ENCODE peak calls at places on chromosomes 6 and 20, in eight cellular contexts. C is MM.1S, W is uterus, B is A673, L is sigmoid colon, J is psoas muscle, O is lower leg skin, I is endothelial cell. G is an unnamed sample.

GRCh38 chr6:31114540-31114876 is at the start of gene PSORS1C1:
- DNase-seq in C (no peak), W (peak), B (no peak), L (peak), J (peak), O (peak), I (no peak), G (peak)

GRCh38 chr20:39049684-39050554 is 87.8 kb downstream of the DHX35 start:
- DNase-seq in C (peak), W (peak), B (peak), L (peak), J (peak), O (peak), I (peak), G (peak)

GRCh38 chr20:13884803-13885202 is 100.0 kb downstream of the NDUFAF5 start:
- DNase-seq in C (no peak), W (no peak), B (no peak), L (no peak), J (no peak), O (no peak), I (no peak), G (no peak)

GRCh38 chr6:72374864-72375263 is 247.0 kb upstream of the KCNQ5 start:
- DNase-seq in C (no peak), W (no peak), B (no peak), L (no peak), J (no peak), O (no peak), I (no peak), G (no peak)

GRCh38 chr6:150894935-150895686 is 29.6 kb downstream of the MTHFD1L start:
- DNase-seq in C (peak), W (no peak), B (peak), L (peak), J (no peak), O (no peak), I (no peak), G (peak)

GRCh38 chr6:46606318-46606717 is 46.3 kb downstream of the CYP39A1 start:
- DNase-seq in C (no peak), W (no peak), B (no peak), L (no peak), J (no peak), O (no peak), I (no peak), G (no peak)

GRCh38 chr6:47729019-47729418 is 30.6 kb downstream of the ADGRF4 start:
- DNase-seq in C (no peak), W (no peak), B (no peak), L (no peak), J (no peak), O (no peak), I (no peak), G (no peak)

GRCh38 chr6:169841907-169842606 is 90.6 kb downstream of the ERMARD start:
- DNase-seq in C (no peak), W (no peak), B (no peak), L (no peak), J (no peak), O (no peak), I (no peak), G (no peak)

GRCh38 chr20:29300579-29301551 is 1956.6 kb upstream of the DEFB115 start:
- DNase-seq in C (no peak), W (no peak), B (no peak), L (peak), J (no peak), O (no peak), I (no peak), G (no peak)

GRCh38 chr20:44733341-44734069 is 12.2 kb upstream of the KCNK15 start:
- DNase-seq in C (peak), W (peak), B (peak), L (peak), J (peak), O (peak), I (peak), G (peak)

GRCh38 chr6:111844921-111845320 is 28.3 kb downstream of the FYN start:
- DNase-seq in C (peak), W (no peak), B (no peak), L (no peak), J (no peak), O (no peak), I (no peak), G (no peak)

GRCh38 chr20:20199338-20200160 is 147.2 kb downstream of the CFAP61 start:
- DNase-seq in C (no peak), W (no peak), B (no peak), L (no peak), J (no peak), O (no peak), I (no peak), G (no peak)

GRCh38 chr20:24816907-24817306 is 132.2 kb upstream of the CST7 start:
- DNase-seq in C (no peak), W (no peak), B (no peak), L (no peak), J (no peak), O (no peak), I (no peak), G (no peak)

GRCh38 chr20:34638532-34638931 is 38.4 kb downstream of the PIGU start:
- DNase-seq in C (no peak), W (no peak), B (no peak), L (no peak), J (no peak), O (no peak), I (no peak), G (no peak)

GRCh38 chr6:109164331-109164730 is 69.0 kb downstream of the CEP57L1 start:
- DNase-seq in C (no peak), W (no peak), B (no peak), L (no peak), J (no peak), O (no peak), I (no peak), G (no peak)

GRCh38 chr6:124535746-124536145 is 426.5 kb upstream of the RNF217 start:
- DNase-seq in C (no peak), W (no peak), B (no peak), L (no peak), J (no peak), O (no peak), I (no peak), G (no peak)

GRCh38 chr6:27205375-27206278 is 41.9 kb upstream of the PRSS16 start:
- DNase-seq in C (no peak), W (no peak), B (no peak), L (no peak), J (no peak), O (no peak), I (no peak), G (peak)

GRCh38 chr20:1959156-1959555 is 34.7 kb downstream of the PDYN start:
- DNase-seq in C (no peak), W (no peak), B (peak), L (no peak), J (no peak), O (no peak), I (no peak), G (no peak)

GRCh38 chr6:144219056-144219685 is 66.0 kb upstream of the UTRN start:
- DNase-seq in C (peak), W (no peak), B (peak), L (no peak), J (no peak), O (no peak), I (no peak), G (peak)

GRCh38 chr6:144217264-144217663 is 66.9 kb downstream of the STX11 start:
- DNase-seq in C (no peak), W (no peak), B (no peak), L (no peak), J (no peak), O (no peak), I (no peak), G (no peak)

GRCh38 chr6:144216668-144217218 is 66.4 kb downstream of the STX11 start:
- DNase-seq in C (no peak), W (no peak), B (no peak), L (no peak), J (peak), O (no peak), I (no peak), G (peak)

GRCh38 chr6:144217797-144218196 is 67.3 kb upstream of the UTRN start:
- DNase-seq in C (no peak), W (no peak), B (no peak), L (no peak), J (no peak), O (no peak), I (no peak), G (no peak)

DNA sequence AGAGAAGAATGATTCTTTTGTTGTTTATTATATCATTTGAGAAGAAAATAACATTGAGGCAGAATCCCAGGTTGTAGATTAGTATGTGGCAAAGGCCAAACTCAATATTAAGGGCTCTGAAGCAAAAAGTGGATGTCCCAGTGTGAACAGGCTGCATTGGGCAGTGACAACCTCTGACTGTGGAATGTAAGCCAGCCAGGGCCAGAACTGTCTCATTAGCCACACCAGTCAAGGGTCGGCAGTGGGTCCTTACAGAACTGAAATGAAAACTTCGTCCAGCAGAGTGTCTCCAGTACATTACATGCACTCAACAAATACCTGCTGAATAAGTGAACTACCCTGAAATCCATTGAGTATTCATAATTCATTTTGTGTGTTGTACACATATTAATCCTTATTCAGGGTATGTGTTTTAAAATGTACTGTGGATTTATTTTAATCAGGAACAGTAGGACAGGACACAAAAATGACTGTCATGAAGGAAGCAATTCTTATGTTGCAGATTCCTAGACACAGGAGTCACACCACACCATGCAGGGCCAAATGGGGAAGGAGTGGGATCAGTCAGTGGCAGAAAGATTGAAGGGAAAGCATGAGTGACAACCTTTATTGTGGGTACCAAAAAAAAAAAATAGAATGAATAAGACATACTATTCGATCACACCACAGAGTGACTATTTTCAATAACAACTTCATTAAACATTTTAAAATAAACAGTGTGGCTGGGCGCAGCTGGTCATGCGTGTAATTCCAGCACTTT is 64.9 kb upstream of the UTRN start:
- DNase-seq in C (no peak), W (no peak), B (no peak), L (no peak), J (no peak), O (no peak), I (no peak), G (no peak)
- TF ChIP-seq CTCF in C (no peak), W (no peak), B (no peak), L (no peak), J (no peak), O (no peak), I (peak), G (no peak)

GRCh38 chr6:53112404-53112803 is 36.2 kb downstream of the GCM1 start:
- DNase-seq in C (peak), W (no peak), B (no peak), L (no peak), J (no peak), O (no peak), I (no peak), G (no peak)
- TF ChIP-seq CTCF in C (no peak), W (no peak), B (no peak), L (no peak), J (no peak), O (no peak), I (no peak), G (no peak)

DNA sequence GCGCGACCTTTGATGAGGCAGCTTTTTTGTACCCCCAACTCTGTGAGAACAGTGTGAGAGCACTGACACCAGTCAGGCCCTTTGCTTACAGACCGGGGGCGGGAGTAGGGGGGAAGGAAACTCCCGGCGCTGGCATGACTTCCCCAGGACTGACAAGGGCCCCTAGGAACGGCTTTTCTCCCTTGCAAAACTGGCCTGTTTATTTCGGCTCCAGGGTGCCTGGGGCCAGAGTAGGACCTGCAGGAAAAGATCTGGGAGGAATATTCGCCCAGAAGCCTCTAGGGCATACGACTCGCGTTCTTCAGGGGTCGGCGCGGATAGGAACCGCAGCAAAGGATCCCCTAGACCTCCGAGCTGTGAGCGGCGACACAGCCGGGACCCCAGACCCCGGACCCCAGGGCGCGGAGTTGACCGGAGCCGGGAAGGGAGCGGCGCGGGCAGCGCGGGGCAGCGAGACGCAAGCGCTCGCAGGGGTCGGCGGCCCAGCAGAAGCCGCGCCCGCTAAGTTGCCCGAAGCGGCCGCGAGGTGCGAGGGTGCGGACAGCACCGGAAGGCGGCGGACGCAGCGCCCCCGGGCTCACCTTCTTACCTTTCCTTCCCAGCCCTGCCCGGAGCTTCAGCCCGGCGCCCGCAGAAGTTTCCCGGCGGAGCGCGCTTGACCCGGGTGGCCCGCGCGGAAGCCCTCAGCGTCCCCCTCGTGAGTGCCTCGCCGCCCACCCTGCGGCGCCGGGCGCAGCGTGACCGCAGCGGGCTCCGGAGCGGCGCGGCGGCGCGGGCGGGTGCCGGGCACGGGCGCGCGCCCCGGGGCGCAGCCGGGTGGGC is at the start of gene POPDC3:
- DNase-seq in C (peak), W (no peak), B (peak), L (no peak), J (peak), O (no peak), I (peak), G (peak)
- TF ChIP-seq CTCF in C (no peak), W (no peak), B (no peak), L (no peak), J (no peak), O (no peak), I (no peak), G (no peak)

GRCh38 chr20:62544505-62545055 is 68.8 kb upstream of the GATA5 start:
- DNase-seq in C (no peak), W (no peak), B (no peak), L (no peak), J (no peak), O (no peak), I (no peak), G (no peak)
- TF ChIP-seq CTCF in C (no peak), W (no peak), B (no peak), L (no peak), J (no peak), O (no peak), I (no peak), G (no peak)

GRCh38 chr6:142693446-142693845 is 251.5 kb downstream of the HIVEP2 start:
- DNase-seq in C (no peak), W (no peak), B (no peak), L (no peak), J (no peak), O (no peak), I (no peak), G (no peak)
- TF ChIP-seq CTCF in C (no peak), W (no peak), B (no peak), L (no peak), J (no peak), O (no peak), I (no peak), G (no peak)

DNA sequence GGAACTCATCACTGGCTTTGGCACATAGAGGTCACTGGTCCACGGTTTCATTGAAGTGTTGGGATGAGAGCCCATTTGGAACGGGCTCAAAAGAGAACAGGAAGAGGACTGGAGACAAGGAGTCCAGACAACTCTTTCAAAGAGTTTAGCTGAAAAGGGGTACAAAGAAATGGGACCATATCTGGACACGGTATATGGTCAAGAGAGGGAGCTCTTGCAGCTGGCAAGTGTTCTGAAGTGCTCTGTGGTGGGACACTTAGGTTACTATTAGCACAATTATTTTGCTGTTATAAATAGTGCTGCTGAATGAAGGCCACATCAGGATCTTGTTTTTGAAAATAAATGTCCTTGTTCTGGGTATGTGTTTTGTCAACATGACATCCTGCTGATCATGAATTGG is 4.6 kb downstream of the SGK2 start:
- DNase-seq in C (no peak), W (no peak), B (peak), L (no peak), J (no peak), O (no peak), I (no peak), G (no peak)
- TF ChIP-seq CTCF in C (no peak), W (no peak), B (peak), L (no peak), J (no peak), O (no peak), I (no peak), G (no peak)

GRCh38 chr6:99219788-99220187 is 129.7 kb downstream of the FAXC start:
- DNase-seq in C (no peak), W (no peak), B (peak), L (no peak), J (no peak), O (no peak), I (peak), G (peak)
- TF ChIP-seq CTCF in C (no peak), W (no peak), B (peak), L (no peak), J (no peak), O (no peak), I (no peak), G (no peak)

DNA sequence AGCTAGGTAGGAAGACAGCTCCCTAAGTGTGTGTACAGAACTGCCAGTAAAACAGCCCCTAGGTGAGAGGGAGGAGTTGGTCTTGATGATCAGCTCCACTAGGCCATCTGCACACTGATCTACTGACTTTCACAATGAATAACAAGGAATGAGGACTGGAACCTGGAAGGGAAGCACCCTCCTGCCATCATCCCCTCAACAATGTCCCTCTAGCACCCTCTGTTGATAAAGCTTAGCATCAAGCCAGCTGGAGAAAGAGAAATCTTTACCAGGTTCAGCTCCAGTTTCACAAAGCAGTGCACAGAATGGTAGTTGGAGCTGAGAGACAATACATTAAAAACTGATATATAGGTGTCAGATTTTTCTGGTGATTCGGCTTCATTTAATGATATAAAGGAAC is 57.2 kb upstream of the IRAK1BP1 start:
- DNase-seq in C (peak), W (no peak), B (peak), L (no peak), J (no peak), O (no peak), I (peak), G (peak)
- TF ChIP-seq CTCF in C (peak), W (no peak), B (peak), L (no peak), J (no peak), O (no peak), I (no peak), G (peak)

GRCh38 chr6:147142684-147143245 is 61.5 kb upstream of the STXBP5 start:
- DNase-seq in C (no peak), W (no peak), B (no peak), L (no peak), J (no peak), O (no peak), I (no peak), G (no peak)
- TF ChIP-seq CTCF in C (no peak), W (no peak), B (no peak), L (no peak), J (no peak), O (no peak), I (no peak), G (no peak)

GRCh38 chr20:59912609-59913008 is 20.8 kb downstream of the SYCP2 start:
- DNase-seq in C (no peak), W (no peak), B (no peak), L (no peak), J (no peak), O (no peak), I (no peak), G (no peak)

GRCh38 chr20:59903631-59904030 is 29.8 kb downstream of the SYCP2 start:
- DNase-seq in C (no peak), W (no peak), B (no peak), L (no peak), J (no peak), O (no peak), I (no peak), G (no peak)

GRCh38 chr20:59911041-59911440 is 22.4 kb downstream of the SYCP2 start:
- DNase-seq in C (no peak), W (no peak), B (no peak), L (no peak), J (no peak), O (no peak), I (no peak), G (no peak)

DNA sequence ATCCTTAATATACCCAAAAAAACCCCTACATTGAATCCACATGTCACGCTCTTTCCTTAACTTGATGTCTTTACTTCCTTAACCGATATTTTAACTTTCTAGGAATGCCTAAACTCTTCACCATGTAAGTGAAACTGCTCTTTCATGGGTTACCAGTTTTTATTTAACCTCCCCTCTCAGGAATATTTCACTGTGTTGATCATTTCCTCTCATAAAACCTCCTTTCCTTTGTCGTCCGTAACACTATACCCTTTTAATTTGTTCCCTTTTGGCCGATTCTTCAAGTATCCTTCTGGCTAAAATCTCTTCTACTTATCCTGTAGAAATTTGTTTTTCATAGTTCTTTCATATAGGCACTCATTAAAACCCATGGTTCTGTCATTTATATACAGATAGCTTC is 24.6 kb downstream of the SYCP2 start:
- DNase-seq in C (no peak), W (no peak), B (no peak), L (no peak), J (no peak), O (no peak), I (no peak), G (no peak)
- TF ChIP-seq CTCF in C (no peak), W (no peak), B (no peak), L (no peak), J (no peak), O (no peak), I (no peak), G (no peak)